ENCODE peak calls at places on chromosomes 1 and 21, in ten cellular contexts. R is substantia nigra; A is GM23248; M is cardiac muscle cell; X is SK-N-SH; F is natural killer cell treated with Interleukin-12 subunit alpha and Interleukin-12 subunit beta and Interleukin-15 and Interleukin-18, amount 100 ng/mL, for 72 hours; L is stimulated activated CD8-positive, alpha-beta memory T cell treated with anti-CD3 and anti-CD28 coated beads, Interleukin-7, amount 100 ng/mL, for 24 hours; J is A549; K is CD8-positive, alpha-beta T cell; D is GM12865. O is an unnamed sample.

GRCh38 chr1:205344010-205344808 is 12.5 kb downstream of the KLHDC8A start:
- DNase-seq in R (no peak), A (peak), M (no peak), X (peak), F (peak), L (no peak), J (no peak), K (peak), D (no peak), O (peak)

GRCh38 chr1:167033646-167034045 is 44.6 kb downstream of the MAEL start:
- DNase-seq in R (no peak), A (no peak), M (no peak), X (no peak), F (no peak), L (no peak), J (no peak), K (no peak), D (no peak), O (no peak)

GRCh38 chr1:39297534-39297933 is 93.0 kb downstream of the MACF1 start:
- DNase-seq in R (no peak), A (peak), M (peak), X (no peak), F (no peak), L (no peak), J (no peak), K (no peak), D (no peak), O (no peak)

GRCh38 chr1:153610334-153611023 is 2.5 kb downstream of the S100A16 start:
- DNase-seq in R (no peak), A (peak), M (no peak), X (no peak), F (no peak), L (no peak), J (peak), K (no peak), D (no peak), O (no peak)

GRCh38 chr1:206686486-206687249 is 2.0 kb downstream of the MAPKAPK2 start:
- DNase-seq in R (no peak), A (no peak), M (no peak), X (no peak), F (no peak), L (no peak), J (no peak), K (peak), D (peak), O (no peak)

GRCh38 chr1:177119311-177119710 is 45.2 kb downstream of the ASTN1 start:
- DNase-seq in R (no peak), A (no peak), M (no peak), X (peak), F (no peak), L (no peak), J (no peak), K (no peak), D (no peak), O (no peak)

GRCh38 chr1:246036175-246036574 is 470.9 kb downstream of the SMYD3 start:
- DNase-seq in R (no peak), A (peak), M (no peak), X (no peak), F (no peak), L (no peak), J (no peak), K (no peak), D (no peak), O (no peak)

GRCh38 chr1:93977546-93977945 is 68.3 kb upstream of the GCLM start:
- DNase-seq in R (no peak), A (peak), M (peak), X (no peak), F (no peak), L (no peak), J (no peak), K (no peak), D (no peak), O (no peak)

GRCh38 chr1:220926146-220926545 is 46.9 kb downstream of the HLX start:
- DNase-seq in R (no peak), A (peak), M (no peak), X (no peak), F (no peak), L (no peak), J (no peak), K (no peak), D (no peak), O (no peak)

GRCh38 chr1:229889031-229889517 is 178.0 kb upstream of the GALNT2 start:
- DNase-seq in R (no peak), A (no peak), M (no peak), X (no peak), F (no peak), L (no peak), J (no peak), K (no peak), D (no peak), O (no peak)

GRCh38 chr1:92998829-92999228 is 37.6 kb upstream of the DIPK1A start:
- DNase-seq in R (no peak), A (no peak), M (no peak), X (no peak), F (no peak), L (no peak), J (no peak), K (no peak), D (no peak), O (no peak)

GRCh38 chr1:2555634-2556276 is 416 bp upstream of the TNFRSF14 start:
- DNase-seq in R (no peak), A (peak), M (peak), X (no peak), F (peak), L (no peak), J (no peak), K (peak), D (peak), O (no peak)

GRCh38 chr1:64701071-64701470 is 43.8 kb upstream of the RAVER2 start:
- DNase-seq in R (no peak), A (no peak), M (no peak), X (no peak), F (no peak), L (no peak), J (no peak), K (no peak), D (no peak), O (no peak)

GRCh38 chr1:30929135-30929889 is 20.8 kb upstream of the SDC3 start:
- DNase-seq in R (no peak), A (peak), M (peak), X (peak), F (peak), L (no peak), J (peak), K (peak), D (peak), O (peak)

GRCh38 chr21:14243877-14244276 is 27.9 kb downstream of the RBM11 start:
- DNase-seq in R (no peak), A (no peak), M (no peak), X (no peak), F (no peak), L (no peak), J (no peak), K (no peak), D (no peak), O (no peak)

GRCh38 chr1:42762269-42762668 is 4.6 kb downstream of the P3H1 start:
- DNase-seq in R (no peak), A (no peak), M (no peak), X (no peak), F (no peak), L (no peak), J (no peak), K (no peak), D (no peak), O (no peak)

GRCh38 chr1:223853275-223853674 is 7.5 kb upstream of the TP53BP2 start:
- DNase-seq in R (no peak), A (no peak), M (no peak), X (no peak), F (no peak), L (no peak), J (no peak), K (no peak), D (no peak), O (no peak)

GRCh38 chr1:109271458-109271857 is 11.5 kb downstream of the PSRC1 start:
- DNase-seq in R (no peak), A (no peak), M (no peak), X (no peak), F (no peak), L (no peak), J (no peak), K (no peak), D (no peak), O (peak)

O was measured in endothelial cell.